ENCODE peak calls at places on chromosomes 13 and 19, in five cellular contexts. C, M, P, X and D are unnamed samples.

GRCh38 chr13:109733550-109733949 is 52.8 kb downstream of the IRS2 start:
- DNase-seq in X (no peak), C (no peak), P (no peak), M (no peak), D (no peak)

GRCh38 chr13:30810261-30810701 is 74.9 kb downstream of the ALOX5AP start:
- DNase-seq in X (no peak), C (no peak), P (no peak), M (no peak), D (no peak)

GRCh38 chr13:59112375-59112774 is 1051.4 kb downstream of the DIAPH3 start:
- DNase-seq in C (no peak), P (no peak), M (peak), X (peak), D (no peak)

GRCh38 chr19:19637523-19638251 is 5.8 kb downstream of the GMIP start:
- DNase-seq in M (no peak), C (no peak), X (no peak), P (no peak), D (no peak)

GRCh38 chr19:2270157-2270571 is 11.8 kb downstream of the PEAK3 start:
- DNase-seq in X (no peak), P (peak), M (peak), C (no peak), D (peak)

GRCh38 chr19:18204394-18205179 is 745 bp upstream of the RAB3A start:
- DNase-seq in X (no peak), P (peak), C (no peak), M (peak), D (peak)

GRCh38 chr13:100022798-100023197 is 41.2 kb downstream of the ZIC2 start:
- DNase-seq in P (no peak), X (no peak), M (no peak), C (no peak), D (no peak)

GRCh38 chr19:58181902-58182576 is 822 bp upstream of the ZNF274 start:
- DNase-seq in X (no peak), P (peak), M (no peak), C (peak), D (peak)

GRCh38 chr19:37885392-37885791 is 21.0 kb downstream of the WDR87 start:
- DNase-seq in P (no peak), C (no peak), X (no peak), M (no peak), D (peak)

GRCh38 chr13:73060251-73061160 is 1.7 kb downstream of the KLF5 start:
- DNase-seq in P (no peak), X (peak), C (no peak), M (peak), D (peak)

GRCh38 chr13:114339779-114340534 is 25.7 kb downstream of the CHAMP1 start:
- DNase-seq in C (peak), M (no peak), X (peak), P (no peak), D (peak)

GRCh38 chr19:32599736-32600157 is 18.8 kb downstream of the PDCD5 start:
- DNase-seq in M (peak), X (peak), C (no peak), P (no peak), D (peak)

GRCh38 chr13:28475916-28476725 is 18.8 kb downstream of the FLT1 start:
- DNase-seq in P (no peak), M (peak), X (peak), C (no peak), D (peak)

GRCh38 chr13:56314755-56315154 is 826.0 kb upstream of the PRR20A start:
- DNase-seq in C (no peak), M (no peak), X (no peak), P (no peak), D (no peak)

GRCh38 chr13:105502193-105502592 is 1033.3 kb downstream of the EFNB2 start:
- DNase-seq in M (no peak), P (no peak), X (no peak), C (no peak), D (no peak)

GRCh38 chr13:29454931-29455481 is 140.5 kb downstream of the SLC7A1 start:
- DNase-seq in P (no peak), C (no peak), X (no peak), M (no peak), D (peak)

GRCh38 chr19:48471836-48472235 is 2.7 kb downstream of the CYTH2 start:
- DNase-seq in P (no peak), M (no peak), C (no peak), X (no peak), D (no peak)